ENCODE peak calls at places on chromosomes 2 and 18, in five cellular contexts. H is KG1, Q is CD14-positive monocyte, X is NCI-H446 treated with DMSO at 0.1 percent for 48 hours, D is IMR-90. V is an unnamed sample.

GRCh38 chr2:229296016-229296415 is 24.9 kb upstream of the PID1 start:
- DNase-seq in D (no peak), H (no peak), X (no peak), Q (no peak), V (no peak)

GRCh38 chr2:11156396-11157075 is 1.3 kb downstream of the SLC66A3 start:
- DNase-seq in Q (no peak), D (no peak), X (no peak), H (no peak), V (peak)

GRCh38 chr2:128573531-128573930 is 254.9 kb upstream of the HS6ST1 start:
- DNase-seq in Q (no peak), H (no peak), X (no peak), D (no peak), V (peak)

GRCh38 chr2:45391866-45392265 is 219.2 kb downstream of the SRBD1 start:
- DNase-seq in D (peak), H (no peak), Q (no peak), X (no peak), V (no peak)

GRCh38 chr18:47283476-47283875 is 32.0 kb upstream of the SKOR2 start:
- DNase-seq in D (peak), X (no peak), H (no peak), Q (no peak), V (no peak)

GRCh38 chr2:59896499-59896898 is 657.0 kb downstream of the BCL11A start:
- DNase-seq in H (no peak), D (no peak), X (no peak), Q (no peak), V (no peak)

GRCh38 chr18:7273301-7273911 is 42.5 kb downstream of the LRRC30 start:
- DNase-seq in H (peak), D (peak), X (no peak), Q (peak), V (peak)

GRCh38 chr2:95047629-95048510 is 22.4 kb downstream of the MAL start:
- DNase-seq in X (no peak), D (no peak), H (no peak), Q (peak), V (peak)

GRCh38 chr2:45330113-45330512 is 281.0 kb downstream of the SRBD1 start:
- DNase-seq in Q (no peak), D (no peak), X (no peak), H (no peak), V (no peak)

GRCh38 chr2:11482473-11483031 is 16.6 kb upstream of the E2F6 start:
- DNase-seq in D (no peak), Q (no peak), H (no peak), X (no peak), V (peak)

GRCh38 chr2:228048838-228049490 is 132.5 kb downstream of the SPHKAP start:
- DNase-seq in Q (no peak), X (peak), D (peak), H (no peak), V (no peak)

GRCh38 chr2:120204945-120205670 is 18.1 kb downstream of the TMEM185B start:
- DNase-seq in Q (no peak), D (no peak), H (no peak), X (no peak), V (no peak)

GRCh38 chr2:23814963-23815362 is 112.0 kb downstream of the ATAD2B start:
- DNase-seq in H (no peak), D (no peak), X (no peak), Q (no peak), V (no peak)

GRCh38 chr2:112869258-112869842 is 32.8 kb upstream of the IL1B start:
- DNase-seq in D (peak), Q (peak), H (no peak), X (no peak), V (peak)

GRCh38 chr2:215693269-215693998 is 257.6 kb upstream of the FN1 start:
- DNase-seq in X (no peak), D (peak), Q (no peak), H (no peak), V (no peak)

GRCh38 chr18:36287653-36288052 is 9.9 kb upstream of the FHOD3 start:
- DNase-seq in X (no peak), D (no peak), Q (no peak), H (no peak), V (no peak)

GRCh38 chr2:45258251-45258775 is 249.1 kb upstream of the SIX2 start:
- DNase-seq in Q (no peak), H (no peak), X (no peak), D (no peak), V (no peak)

GRCh38 chr2:187580462-187581124 is 26.4 kb upstream of the TFPI start:
- DNase-seq in H (peak), Q (no peak), X (peak), D (peak), V (no peak)

GRCh38 chr2:207064128-207064694 is 101.5 kb downstream of the KLF7 start:
- DNase-seq in H (no peak), Q (no peak), D (no peak), X (no peak), V (no peak)

GRCh38 chr2:174573621-174574081 is 24.0 kb downstream of the WIPF1 start:
- DNase-seq in Q (peak), D (no peak), X (no peak), H (no peak), V (no peak)

GRCh38 chr2:30298302-30298701 is 67.0 kb downstream of the LBH start:
- DNase-seq in H (no peak), Q (no peak), D (no peak), X (no peak), V (no peak)

GRCh38 chr2:162430323-162430722 is 86.4 kb downstream of the GCA start:
- DNase-seq in H (no peak), X (no peak), D (no peak), Q (no peak), V (no peak)

V was measured in kidney.